ENCODE peak calls at places on chromosomes 11 and 22, in five cellular contexts. One of them, this sample, is unnamed.
A peak's percentile ranks its signal among the peaks of the same experiment; 100 is the strongest.

GRCh38 chr11:3178349-3178748 is 13.2 kb upstream of the OSBPL5 start:
- DNase-seq in mesothelial cell of epicardium: no peak
- DNase-seq in hippocampal formation: no peak
- DNase-seq in stimulated activated CD4-positive, alpha-beta T cell treated with anti-CD3 and anti-CD28 coated beads, TNF-alpha, amount 100 ng/mL, for 48 hours: no peak
- DNase-seq in head of caudate nucleus: no peak
- DNase-seq in this sample: no peak

GRCh38 chr22:47076758-47077157 is 314.3 kb downstream of the TBC1D22A start:
- DNase-seq in mesothelial cell of epicardium: no peak
- DNase-seq in hippocampal formation: no peak
- DNase-seq in stimulated activated CD4-positive, alpha-beta T cell treated with anti-CD3 and anti-CD28 coated beads, TNF-alpha, amount 100 ng/mL, for 48 hours: no peak
- DNase-seq in head of caudate nucleus: no peak
- DNase-seq in this sample: no peak

GRCh38 chr11:56331861-56332491 is 13.9 kb upstream of the OR8K1 start:
- DNase-seq in mesothelial cell of epicardium: no peak
- DNase-seq in hippocampal formation: no peak
- DNase-seq in stimulated activated CD4-positive, alpha-beta T cell treated with anti-CD3 and anti-CD28 coated beads, TNF-alpha, amount 100 ng/mL, for 48 hours: no peak
- DNase-seq in head of caudate nucleus: no peak
- DNase-seq in this sample: no peak

GRCh38 chr11:34907934-34908593 is 8.1 kb downstream of the APIP start:
- DNase-seq in mesothelial cell of epicardium: no peak
- DNase-seq in hippocampal formation: no peak
- DNase-seq in stimulated activated CD4-positive, alpha-beta T cell treated with anti-CD3 and anti-CD28 coated beads, TNF-alpha, amount 100 ng/mL, for 48 hours: no peak
- DNase-seq in head of caudate nucleus: no peak
- DNase-seq in this sample: no peak

GRCh38 chr11:118223992-118224391 is 819 bp downstream of the JAML start:
- DNase-seq in mesothelial cell of epicardium: no peak
- DNase-seq in hippocampal formation: no peak
- DNase-seq in stimulated activated CD4-positive, alpha-beta T cell treated with anti-CD3 and anti-CD28 coated beads, TNF-alpha, amount 100 ng/mL, for 48 hours: no peak
- DNase-seq in head of caudate nucleus: no peak
- DNase-seq in this sample: no peak

GRCh38 chr11:118605116-118605867 is 2.1 kb upstream of the PHLDB1 start:
- DNase-seq in mesothelial cell of epicardium: no peak
- DNase-seq in hippocampal formation: no peak
- DNase-seq in stimulated activated CD4-positive, alpha-beta T cell treated with anti-CD3 and anti-CD28 coated beads, TNF-alpha, amount 100 ng/mL, for 48 hours: no peak
- DNase-seq in head of caudate nucleus: peak; percentile 57
- DNase-seq in this sample: peak; percentile 74

GRCh38 chr11:2930705-2931415 is 1.6 kb upstream of the PHLDA2 start:
- DNase-seq in mesothelial cell of epicardium: peak; percentile 27
- DNase-seq in hippocampal formation: no peak
- DNase-seq in stimulated activated CD4-positive, alpha-beta T cell treated with anti-CD3 and anti-CD28 coated beads, TNF-alpha, amount 100 ng/mL, for 48 hours: no peak
- DNase-seq in head of caudate nucleus: peak; percentile 21
- DNase-seq in this sample: no peak

GRCh38 chr11:97893612-97894011 is 1127.1 kb upstream of the CNTN5 start:
- DNase-seq in mesothelial cell of epicardium: no peak
- DNase-seq in hippocampal formation: no peak
- DNase-seq in stimulated activated CD4-positive, alpha-beta T cell treated with anti-CD3 and anti-CD28 coated beads, TNF-alpha, amount 100 ng/mL, for 48 hours: no peak
- DNase-seq in head of caudate nucleus: no peak
- DNase-seq in this sample: no peak

GRCh38 chr22:17266261-17266971 is 47.2 kb upstream of the ADA2 start:
- DNase-seq in mesothelial cell of epicardium: no peak
- DNase-seq in hippocampal formation: no peak
- DNase-seq in stimulated activated CD4-positive, alpha-beta T cell treated with anti-CD3 and anti-CD28 coated beads, TNF-alpha, amount 100 ng/mL, for 48 hours: no peak
- DNase-seq in head of caudate nucleus: peak; percentile 41
- DNase-seq in this sample: peak; percentile 30

GRCh38 chr11:76361365-76361764 is 19.6 kb downstream of the THAP12 start:
- DNase-seq in mesothelial cell of epicardium: no peak
- DNase-seq in hippocampal formation: no peak
- DNase-seq in stimulated activated CD4-positive, alpha-beta T cell treated with anti-CD3 and anti-CD28 coated beads, TNF-alpha, amount 100 ng/mL, for 48 hours: no peak
- DNase-seq in head of caudate nucleus: no peak
- DNase-seq in this sample: no peak

GRCh38 chr11:16293204-16293681 is 63.1 kb downstream of the SOX6 start:
- DNase-seq in mesothelial cell of epicardium: no peak
- DNase-seq in hippocampal formation: no peak
- DNase-seq in stimulated activated CD4-positive, alpha-beta T cell treated with anti-CD3 and anti-CD28 coated beads, TNF-alpha, amount 100 ng/mL, for 48 hours: no peak
- DNase-seq in head of caudate nucleus: no peak
- DNase-seq in this sample: no peak

GRCh38 chr22:23079814-23080521 is 9.6 kb downstream of the GNAZ start:
- DNase-seq in mesothelial cell of epicardium: no peak
- DNase-seq in hippocampal formation: no peak
- DNase-seq in stimulated activated CD4-positive, alpha-beta T cell treated with anti-CD3 and anti-CD28 coated beads, TNF-alpha, amount 100 ng/mL, for 48 hours: no peak
- DNase-seq in head of caudate nucleus: no peak
- DNase-seq in this sample: no peak

GRCh38 chr22:25777870-25778269 is 35.9 kb downstream of the MYO18B start:
- DNase-seq in mesothelial cell of epicardium: no peak
- DNase-seq in hippocampal formation: no peak
- DNase-seq in stimulated activated CD4-positive, alpha-beta T cell treated with anti-CD3 and anti-CD28 coated beads, TNF-alpha, amount 100 ng/mL, for 48 hours: no peak
- DNase-seq in head of caudate nucleus: no peak
- DNase-seq in this sample: no peak

GRCh38 chr11:13861411-13861810 is 101.1 kb upstream of the SPON1 start:
- DNase-seq in mesothelial cell of epicardium: no peak
- DNase-seq in hippocampal formation: no peak
- DNase-seq in stimulated activated CD4-positive, alpha-beta T cell treated with anti-CD3 and anti-CD28 coated beads, TNF-alpha, amount 100 ng/mL, for 48 hours: no peak
- DNase-seq in head of caudate nucleus: no peak
- DNase-seq in this sample: no peak

GRCh38 chr22:26429458-26430238 is 588 bp downstream of the ASPHD2 start:
- DNase-seq in mesothelial cell of epicardium: no peak
- DNase-seq in hippocampal formation: no peak
- DNase-seq in stimulated activated CD4-positive, alpha-beta T cell treated with anti-CD3 and anti-CD28 coated beads, TNF-alpha, amount 100 ng/mL, for 48 hours: no peak
- DNase-seq in head of caudate nucleus: no peak
- DNase-seq in this sample: no peak

GRCh38 chr11:78414321-78415051 is 3.1 kb downstream of the GAB2 start:
- DNase-seq in mesothelial cell of epicardium: no peak
- DNase-seq in hippocampal formation: no peak
- DNase-seq in stimulated activated CD4-positive, alpha-beta T cell treated with anti-CD3 and anti-CD28 coated beads, TNF-alpha, amount 100 ng/mL, for 48 hours: no peak
- DNase-seq in head of caudate nucleus: no peak
- DNase-seq in this sample: no peak